ENCODE peak calls at places on chromosomes 5 and 9, in four cellular contexts. O is uterus, L is cardiac muscle cell, D is neural progenitor cell. G is an unnamed sample. For H3K4me1, the result is how much of the 10 kb centered on the place peaks cover.

GRCh38 chr9:6414291-6414690 is 1.3 kb downstream of the UHRF2 start:
- DNase-seq in O (no peak), L (peak), D (peak), G (peak)

GRCh38 chr5:72366324-72366976 is 46.3 kb downstream of the PTCD2 start:
- DNase-seq in D (peak), L (peak), O (peak), G (peak)

GRCh38 chr5:141084487-141084989 is 9.9 kb upstream of the PCDHB2 start:
- DNase-seq in L (peak), D (peak), O (peak), G (peak)

GRCh38 chr5:88930336-88930735 is 47.4 kb upstream of the MEF2C start:
- DNase-seq in D (no peak), L (no peak), O (no peak), G (no peak)

GRCh38 chr5:78716221-78716620 is 67.6 kb upstream of the LHFPL2 start:
- DNase-seq in O (no peak), D (no peak), L (no peak), G (no peak)

GRCh38 chr9:21616082-21616778 is 134.1 kb upstream of the IFNE start:
- DNase-seq in L (no peak), D (no peak), O (no peak), G (no peak)

GRCh38 chr5:124872615-124873014 is 126.2 kb upstream of the ZNF608 start:
- DNase-seq in D (no peak), O (no peak), L (no peak), G (no peak)

GRCh38 chr9:131320031-131320685 is 30.6 kb downstream of the PLPP7 start:
- DNase-seq in O (no peak), D (no peak), L (no peak), G (no peak)

GRCh38 chr9:19985081-19985480 is 196.2 kb upstream of the SLC24A2 start:
- DNase-seq in D (no peak), O (no peak), L (no peak), G (no peak)

GRCh38 chr9:110207071-110207923 is 662 bp downstream of the C9orf152 start:
- DNase-seq in L (no peak), O (no peak), D (no peak), G (no peak)

GRCh38 chr9:110206388-110206787 is 1.6 kb downstream of the C9orf152 start:
- DNase-seq in O (no peak), L (no peak), D (no peak), G (no peak)

GRCh38 chr9:110213413-110214044 is 5.6 kb upstream of the C9orf152 start:
- DNase-seq in D (no peak), O (no peak), L (no peak), G (no peak)

GRCh38 chr9:110202232-110202631 is 5.7 kb downstream of the C9orf152 start:
- DNase-seq in L (peak), O (no peak), D (no peak), G (no peak)

DNA sequence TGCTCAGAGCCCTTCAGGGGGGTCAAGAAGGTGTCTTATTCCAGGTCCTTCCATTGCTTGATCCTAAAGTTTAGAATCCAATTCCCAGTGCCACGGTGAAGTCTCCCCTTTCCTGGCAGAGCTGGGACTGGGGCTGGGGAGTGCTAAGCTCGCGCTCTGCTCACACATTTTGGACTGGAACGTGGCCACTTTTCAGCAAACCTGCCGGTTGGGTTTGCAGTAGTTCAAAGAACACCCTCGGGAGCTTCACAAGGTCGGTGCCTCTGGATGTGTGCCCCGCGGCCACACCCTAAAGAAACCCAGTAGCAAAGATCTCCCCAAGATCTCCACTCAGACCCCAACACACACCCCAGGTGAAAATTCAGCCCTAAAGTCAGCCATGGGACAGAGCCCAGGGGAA is at the start of gene C9orf152:
- DNase-seq in O (no peak), D (no peak), L (no peak), G (no peak)
- H3K27ac ChIP-seq in O (no peak), D (no peak), L (no peak), G (no peak)

DNA sequence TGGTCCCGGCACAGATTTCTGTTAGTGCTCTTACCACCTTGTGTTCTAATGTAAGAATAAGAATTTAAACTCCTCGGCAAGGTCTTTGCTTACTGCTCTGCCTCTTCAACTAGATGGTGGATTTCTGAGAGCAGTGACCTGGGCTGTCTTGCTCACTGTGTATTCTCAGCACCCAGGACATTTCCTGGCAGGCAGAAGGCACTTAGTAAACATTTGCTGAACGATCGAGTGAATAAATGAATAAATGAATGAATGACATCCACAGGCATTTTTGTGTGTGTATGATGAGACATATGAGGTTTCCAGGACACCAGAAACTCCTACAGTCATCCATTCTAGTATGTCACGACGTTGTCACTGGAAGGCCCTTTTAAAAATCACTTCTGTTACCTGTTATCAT is 143.2 kb downstream of the BOD1 start:
- DNase-seq in D (no peak), O (no peak), L (no peak), G (no peak)
- H3K4me1 ChIP-seq in D (under half), O (under half), L (under half), G (under half)

GRCh38 chr5:134119720-134120119 is 5.2 kb downstream of the TCF7 start:
- DNase-seq in L (no peak), D (no peak), O (no peak), G (no peak)

GRCh38 chr5:134118212-134118611 is 3.7 kb downstream of the TCF7 start:
- DNase-seq in O (no peak), L (no peak), D (no peak), G (no peak)

GRCh38 chr5:134123360-134123759 is 8.9 kb downstream of the TCF7 start:
- DNase-seq in O (no peak), L (no peak), D (no peak), G (no peak)

GRCh38 chr5:134122530-134122929 is 8.0 kb downstream of the TCF7 start:
- DNase-seq in O (no peak), D (no peak), L (no peak), G (no peak)

DNA sequence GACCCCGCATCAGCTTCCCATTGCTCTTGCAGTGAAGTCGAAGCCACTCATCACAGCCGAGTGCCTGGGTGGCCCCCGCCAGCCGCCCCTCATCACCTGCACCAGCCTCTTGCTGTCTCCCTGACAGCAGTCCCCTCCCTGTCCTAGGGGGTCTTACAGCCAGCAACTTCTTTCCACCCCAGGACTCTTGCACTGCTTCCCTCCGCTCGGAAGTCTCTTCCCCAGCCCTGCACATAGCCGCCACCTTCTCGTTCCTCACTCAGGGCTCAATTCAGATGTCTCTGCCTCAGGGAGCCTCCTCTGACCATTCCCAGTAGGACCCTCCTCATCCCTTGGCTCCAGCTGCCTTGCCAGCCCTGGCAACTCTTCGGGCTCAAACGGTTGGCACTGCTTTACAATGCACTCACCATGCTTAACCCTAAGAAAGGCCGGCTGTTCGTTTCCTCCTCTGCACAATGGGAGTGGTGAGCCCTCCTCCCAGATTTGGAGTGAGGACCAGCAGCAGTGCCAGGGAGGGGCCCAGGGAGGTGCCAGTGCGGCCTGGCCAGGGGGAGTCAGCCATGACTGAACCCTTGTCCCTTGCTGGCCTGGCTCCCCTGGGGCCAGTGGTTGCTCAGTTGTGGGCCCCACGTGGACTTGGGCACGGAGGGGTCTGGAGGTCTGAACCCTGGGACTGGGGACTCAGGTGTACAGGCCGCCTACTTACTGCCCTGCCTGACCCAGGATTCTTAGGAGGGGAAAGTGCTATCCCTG is 6.1 kb downstream of the TCF7 start:
- DNase-seq in O (no peak), L (no peak), D (no peak), G (no peak)
- H3K27ac ChIP-seq in O (no peak), L (no peak), D (no peak), G (no peak)

GRCh38 chr5:57207007-57207653 is 33.3 kb downstream of the GPBP1 start:
- DNase-seq in D (no peak), O (no peak), L (no peak), G (no peak)
- H3K4me1 ChIP-seq in D (under half), O (under half), L (under half), G (under half)

DNA sequence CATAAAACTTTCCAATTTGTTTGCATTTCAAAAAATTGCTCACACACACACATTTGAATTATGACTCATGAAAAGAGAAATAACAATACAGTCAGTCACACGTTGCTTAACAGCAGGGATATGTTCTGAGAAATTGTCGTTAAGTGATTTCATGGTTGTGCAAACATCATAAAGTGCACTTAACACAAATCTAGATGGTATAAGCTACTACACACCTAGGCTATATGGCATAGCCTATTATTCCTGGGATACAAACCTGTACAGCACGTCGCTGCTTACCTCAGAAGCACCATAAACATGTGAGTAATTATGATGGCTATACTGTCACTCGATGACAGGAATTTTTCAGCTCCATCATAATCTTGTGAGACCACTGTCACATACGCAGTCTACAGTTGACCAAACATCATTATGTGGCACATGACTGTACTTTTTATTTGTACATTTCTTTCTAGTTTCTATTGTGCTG is 378.2 kb downstream of the ACTL7B start:
- DNase-seq in D (no peak), L (no peak), O (no peak), G (no peak)
- H3K27ac ChIP-seq in D (no peak), L (no peak), O (no peak), G (no peak)

GRCh38 chr5:33855396-33855795 is 36.4 kb downstream of the ADAMTS12 start:
- DNase-seq in L (no peak), O (no peak), D (no peak), G (no peak)

GRCh38 chr5:33852327-33852726 is 39.5 kb downstream of the ADAMTS12 start:
- DNase-seq in D (no peak), O (no peak), L (no peak), G (no peak)

GRCh38 chr5:33854733-33855151 is 37.0 kb downstream of the ADAMTS12 start:
- DNase-seq in D (peak), L (peak), O (no peak), G (no peak)

GRCh38 chr5:33852837-33853236 is 39.0 kb downstream of the ADAMTS12 start:
- DNase-seq in L (no peak), O (no peak), D (no peak), G (no peak)

DNA sequence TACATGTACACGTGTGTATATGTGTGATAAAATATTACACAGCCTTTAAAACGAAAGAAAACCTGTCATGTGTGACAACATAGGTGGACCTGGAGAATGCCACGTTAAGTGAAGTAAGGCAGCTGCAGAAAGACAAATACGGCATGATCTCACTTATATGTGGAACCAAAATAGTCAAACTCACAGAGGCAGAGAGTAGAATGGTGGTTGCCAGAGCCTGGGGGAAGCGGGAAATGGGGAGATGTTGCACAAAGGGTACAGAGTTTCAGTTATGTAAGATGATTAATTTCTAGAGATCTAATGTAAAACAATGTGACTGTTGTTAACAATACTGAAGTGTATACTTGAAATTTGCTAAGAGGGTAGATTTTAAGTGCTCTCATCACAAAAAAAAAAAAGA is 34.8 kb downstream of the ADAMTS12 start:
- DNase-seq in O (no peak), L (no peak), D (no peak), G (no peak)
- H3K4me1 ChIP-seq in O (under half), L (under half), D (half or more), G (under half)

GRCh38 chr5:177382423-177383029 is 1.7 kb upstream of the SLC34A1 start:
- DNase-seq in O (no peak), L (peak), D (peak), G (no peak)

GRCh38 chr5:177380805-177381126 is 3.5 kb upstream of the SLC34A1 start:
- DNase-seq in O (no peak), L (no peak), D (no peak), G (no peak)

GRCh38 chr5:177377851-177378776 is 6.1 kb upstream of the SLC34A1 start:
- DNase-seq in D (no peak), O (no peak), L (no peak), G (no peak)

GRCh38 chr5:177376107-177376506 is 8.1 kb upstream of the SLC34A1 start:
- DNase-seq in O (no peak), D (no peak), L (no peak), G (no peak)

DNA sequence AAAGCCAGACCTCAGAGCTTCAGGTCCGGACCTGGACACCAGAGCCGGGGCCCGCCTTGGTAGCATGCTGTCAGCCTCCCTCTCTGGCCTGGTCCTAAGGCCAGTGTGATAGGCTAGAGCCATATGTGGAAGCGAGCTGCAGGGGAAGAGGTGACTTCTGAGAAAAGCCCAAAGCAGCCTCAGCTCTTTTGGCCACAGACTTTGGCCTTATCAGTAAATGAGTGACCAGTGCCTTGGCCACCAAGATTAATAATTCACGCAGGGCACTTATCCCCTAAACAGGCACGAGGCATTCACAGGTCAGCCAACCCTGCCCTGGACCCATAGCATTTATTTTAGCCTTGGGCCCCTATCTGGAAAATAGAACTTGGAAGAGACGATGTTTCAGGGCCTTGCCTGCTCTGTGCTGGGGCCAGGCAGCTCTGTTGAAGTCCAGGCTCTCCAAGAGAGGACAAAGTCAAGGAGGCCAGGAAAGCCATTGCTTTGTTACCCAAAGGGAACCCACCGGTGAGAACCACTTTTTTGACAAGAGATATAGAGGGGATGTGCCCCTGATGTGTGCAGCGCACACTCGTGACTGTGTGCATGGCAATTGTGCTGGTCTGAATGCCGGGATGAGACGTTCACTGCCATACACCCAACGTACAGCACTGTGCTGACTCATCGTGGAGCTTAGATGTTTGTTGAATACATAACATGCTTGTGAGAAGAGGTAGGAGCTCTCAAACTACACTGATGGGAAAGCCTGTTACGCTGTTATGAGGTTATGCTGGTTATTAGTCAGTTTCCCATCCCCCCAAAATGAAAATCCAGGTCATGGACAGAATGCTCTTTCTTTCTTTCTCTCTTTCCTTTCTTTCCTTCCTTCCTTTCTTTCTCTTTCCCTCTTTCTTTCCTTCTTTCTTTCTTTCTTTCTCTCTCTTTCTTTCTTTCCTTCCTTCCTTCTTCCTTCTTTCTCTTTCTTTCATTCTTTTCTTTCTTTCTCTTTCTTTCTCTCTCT is 5.0 kb upstream of the SLC34A1 start:
- DNase-seq in L (no peak), O (no peak), D (no peak), G (peak)
- H3K27ac ChIP-seq in L (no peak), O (no peak), D (no peak), G (no peak)

GRCh38 chr9:114396558-114397218 is 8.9 kb upstream of the AKNA start:
- DNase-seq in O (peak), D (peak), L (no peak), G (peak)

GRCh38 chr9:114395196-114395595 is 7.4 kb upstream of the AKNA start:
- DNase-seq in L (no peak), D (no peak), O (peak), G (no peak)

GRCh38 chr9:114395768-114396167 is 8.0 kb upstream of the AKNA start:
- DNase-seq in L (no peak), O (no peak), D (no peak), G (no peak)

GRCh38 chr9:114392749-114393112 is 4.9 kb upstream of the AKNA start:
- DNase-seq in L (no peak), O (peak), D (no peak), G (no peak)

DNA sequence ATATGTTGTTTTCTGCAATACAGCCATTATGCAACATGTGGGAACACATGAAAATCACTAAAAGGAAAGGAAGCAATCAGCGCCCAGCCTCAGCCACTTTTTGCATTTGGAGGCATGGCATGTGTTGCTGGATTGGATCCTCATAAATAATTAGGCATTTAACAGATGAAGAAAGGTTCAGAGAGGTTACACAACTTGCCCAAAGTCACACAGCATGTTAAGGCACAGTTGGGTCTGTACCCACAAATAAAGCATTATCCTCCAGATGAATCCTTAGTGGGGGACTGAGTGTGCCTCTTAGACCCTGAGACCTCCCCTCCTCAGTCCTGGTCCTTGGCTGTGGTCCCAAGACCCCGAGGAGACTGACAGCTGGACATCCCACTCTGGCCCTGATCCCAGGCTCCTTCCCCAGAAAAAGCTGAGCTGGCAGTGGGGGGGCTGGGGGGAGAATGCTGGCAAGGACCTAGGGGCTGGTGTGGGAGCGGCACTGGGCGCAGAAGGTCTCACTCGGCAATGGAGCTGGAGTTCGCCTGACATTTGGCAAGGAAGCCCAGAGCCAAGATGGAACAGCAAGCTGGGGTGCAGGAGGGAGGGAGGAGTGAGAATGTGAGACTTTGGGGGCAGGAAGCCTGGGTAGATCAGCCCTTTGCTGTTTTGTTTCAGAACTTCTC is 6.9 kb upstream of the AKNA start:
- DNase-seq in L (no peak), D (no peak), O (peak), G (no peak)
- H3K4me1 ChIP-seq in L (under half), D (under half), O (under half), G (under half)

G was measured in A673.